ENCODE peak calls at places on chromosomes 2 and 18, in four cellular contexts. One of them, this sample, is unnamed.

GRCh38 chr2:235493402-235493774 is 455 bp upstream of the AGAP1 start:
- DNase-seq in K562: no peak
- DNase-seq in GM12878: no peak
- DNase-seq in HepG2: no peak
- DNase-seq in this sample: peak; percentile 43

GRCh38 chr2:53242090-53242489 is 525.5 kb upstream of the CHAC2 start:
- DNase-seq in GM12878: no peak
- DNase-seq in K562: no peak
- DNase-seq in HepG2: no peak
- DNase-seq in this sample: no peak

GRCh38 chr2:174952607-174953006 is 52.6 kb downstream of the CHN1 start:
- DNase-seq in GM12878: no peak
- DNase-seq in HepG2: no peak
- DNase-seq in K562: no peak
- DNase-seq in this sample: no peak

GRCh38 chr2:230902180-230902899 is 22.7 kb downstream of the GPR55 start:
- DNase-seq in GM12878: no peak
- DNase-seq in K562: peak; percentile 60
- DNase-seq in HepG2: peak; percentile 56
- DNase-seq in this sample: peak; percentile 75

GRCh38 chr2:160912276-160912675 is 248.0 kb upstream of the TANK start:
- DNase-seq in HepG2: no peak
- DNase-seq in GM12878: no peak
- DNase-seq in K562: no peak
- DNase-seq in this sample: no peak

GRCh38 chr2:233814063-233814435 is 35.9 kb downstream of the MROH2A start:
- DNase-seq in K562: peak; percentile 53
- DNase-seq in HepG2: no peak
- DNase-seq in GM12878: no peak
- DNase-seq in this sample: peak; percentile 52

GRCh38 chr18:62131305-62131909 is 55.4 kb downstream of the PIGN start:
- DNase-seq in HepG2: peak; percentile 55
- DNase-seq in GM12878: peak; percentile 7
- DNase-seq in K562: peak; percentile 43
- DNase-seq in this sample: peak; percentile 20

GRCh38 chr2:101302016-101302415 is 6.5 kb downstream of the RNF149 start:
- DNase-seq in K562: no peak
- DNase-seq in HepG2: no peak
- DNase-seq in GM12878: no peak
- DNase-seq in this sample: no peak

GRCh38 chr18:45783097-45784075 is 42.1 kb upstream of the SIGLEC15 start:
- DNase-seq in HepG2: no peak
- DNase-seq in K562: no peak
- DNase-seq in GM12878: no peak
- DNase-seq in this sample: no peak

GRCh38 chr2:80053522-80054338 is 250.8 kb downstream of the LRRTM1 start:
- DNase-seq in GM12878: no peak
- DNase-seq in K562: no peak
- DNase-seq in HepG2: no peak
- DNase-seq in this sample: no peak

GRCh38 chr2:48715042-48715899 is 40.3 kb downstream of the LHCGR start:
- DNase-seq in HepG2: no peak
- DNase-seq in GM12878: no peak
- DNase-seq in K562: no peak
- DNase-seq in this sample: no peak

GRCh38 chr2:100416939-100417744 is at the start of gene CHST10:
- DNase-seq in K562: peak; percentile 89
- DNase-seq in HepG2: peak; percentile 42
- DNase-seq in GM12878: no peak
- DNase-seq in this sample: peak; percentile 63

GRCh38 chr2:185221-185620 is 78.6 kb downstream of the SH3YL1 start:
- DNase-seq in K562: no peak
- DNase-seq in GM12878: no peak
- DNase-seq in HepG2: no peak
- DNase-seq in this sample: no peak

GRCh38 chr2:241308267-241308666 is 7.2 kb downstream of the HDLBP start:
- DNase-seq in K562: no peak
- DNase-seq in GM12878: no peak
- DNase-seq in HepG2: no peak
- DNase-seq in this sample: no peak

GRCh38 chr2:56127013-56127772 is 56.6 kb upstream of the CCDC85A start:
- DNase-seq in GM12878: no peak
- DNase-seq in HepG2: no peak
- DNase-seq in K562: no peak
- DNase-seq in this sample: no peak

GRCh38 chr2:27243391-27244130 is 19.3 kb downstream of the SLC30A3 start:
- DNase-seq in HepG2: no peak
- DNase-seq in K562: no peak
- DNase-seq in GM12878: no peak
- DNase-seq in this sample: no peak

DNA sequence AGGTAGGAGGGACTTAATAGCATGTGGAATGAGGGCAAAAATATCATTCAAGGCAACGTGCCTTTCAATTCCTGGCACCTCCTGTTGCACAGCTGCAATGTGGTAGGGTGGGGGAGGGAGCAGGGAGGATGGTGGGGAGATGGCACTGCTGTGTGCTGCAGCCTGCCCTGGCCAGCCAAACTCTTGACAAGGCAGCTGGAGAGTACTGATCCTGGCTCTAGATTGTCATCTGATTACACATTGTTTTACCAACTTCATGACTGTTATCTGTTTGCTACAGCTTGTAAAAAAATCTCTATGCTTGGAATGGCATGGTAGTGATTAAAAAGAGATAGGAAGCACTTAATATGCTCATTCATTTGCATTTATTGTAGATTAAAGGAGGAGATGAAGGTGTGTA is 47.7 kb downstream of the PLCL1 start:
- DNase-seq in GM12878: no peak
- DNase-seq in K562: no peak
- DNase-seq in HepG2: no peak
- DNase-seq in this sample: no peak
- TF ChIP-seq HDAC2 in GM12878: no peak
- TF ChIP-seq HDAC2 in K562: no peak
- TF ChIP-seq HDAC2 in HepG2: no peak
- TF ChIP-seq HDAC2 in this sample: no peak

DNA sequence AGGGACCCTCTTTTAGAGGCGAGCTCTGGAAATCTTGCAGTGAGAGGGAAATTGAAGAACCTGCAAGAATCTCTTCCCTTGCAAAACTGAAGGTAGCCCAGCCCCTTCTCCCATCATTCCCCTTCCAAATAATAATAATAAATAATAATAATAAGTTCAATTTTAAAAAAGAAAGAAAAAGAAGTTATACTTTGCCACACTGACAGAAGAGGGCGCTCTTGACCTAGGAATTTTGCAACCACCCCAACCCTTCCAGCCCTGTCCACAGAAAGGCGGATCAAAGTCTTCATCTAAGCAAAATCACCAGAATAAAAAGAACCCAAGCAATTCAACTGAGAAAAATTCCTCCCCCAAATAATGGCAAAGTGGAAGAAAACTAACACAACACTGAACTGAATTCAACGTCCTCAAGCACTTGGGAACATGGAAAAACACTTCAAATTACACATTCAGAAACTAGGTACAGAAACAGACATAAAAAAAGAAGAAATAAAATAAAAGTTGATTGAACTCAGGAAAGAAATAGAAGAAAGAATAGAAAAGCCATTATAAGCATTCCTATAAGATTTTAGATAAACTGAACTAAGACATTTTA is 98.9 kb upstream of the GLS start:
- DNase-seq in HepG2: peak; percentile 65
- DNase-seq in GM12878: peak; percentile 12
- DNase-seq in K562: peak; percentile 57
- DNase-seq in this sample: peak; percentile 65
- TF ChIP-seq CHD4 in HepG2: no peak
- TF ChIP-seq CHD4 in GM12878: no peak
- TF ChIP-seq CHD4 in K562: no peak
- TF ChIP-seq CHD4 in this sample: no peak

GRCh38 chr2:88549616-88550292 is 77.5 kb downstream of the EIF2AK3 start:
- DNase-seq in K562: no peak
- DNase-seq in GM12878: no peak
- DNase-seq in HepG2: no peak
- DNase-seq in this sample: no peak
- TF ChIP-seq HDAC2 in K562: no peak
- TF ChIP-seq HDAC2 in GM12878: no peak
- TF ChIP-seq HDAC2 in HepG2: no peak
- TF ChIP-seq HDAC2 in this sample: no peak

DNA sequence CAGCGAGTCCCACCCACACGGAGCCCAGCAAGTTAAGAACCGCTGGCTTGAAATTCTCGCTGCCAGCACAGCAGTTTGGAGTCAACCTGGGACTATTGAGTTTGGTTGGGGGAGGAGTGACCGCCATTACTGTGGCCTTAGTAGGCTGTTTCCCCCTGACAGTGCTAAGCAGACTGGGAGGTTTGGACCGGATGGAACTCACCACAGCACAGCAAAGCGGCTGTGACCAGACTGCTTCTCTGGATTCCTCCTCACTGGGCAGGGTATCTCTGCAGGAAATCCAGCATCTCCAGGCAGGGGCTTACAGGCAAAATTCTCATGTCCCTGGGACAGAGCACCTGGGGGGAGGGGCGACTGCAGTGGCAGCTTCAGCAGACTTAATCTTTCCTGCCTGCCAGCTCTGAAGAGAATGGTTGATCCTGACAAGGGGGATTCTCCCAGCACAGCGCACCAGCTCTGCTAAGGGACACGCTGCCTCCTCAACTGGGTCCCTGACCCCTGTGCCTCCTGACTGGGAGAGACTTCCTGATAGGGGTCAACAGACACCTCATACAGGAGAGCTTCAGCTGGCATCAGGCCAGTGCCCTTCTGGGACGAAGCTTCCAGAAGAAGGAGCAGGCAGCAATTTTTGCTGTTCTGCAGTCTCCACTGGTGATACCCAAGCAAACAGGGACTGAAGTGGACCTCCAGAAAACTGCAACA is 425.4 kb downstream of the NYAP2 start:
- DNase-seq in HepG2: no peak
- DNase-seq in GM12878: no peak
- DNase-seq in K562: no peak
- DNase-seq in this sample: no peak
- TF ChIP-seq CHD4 in HepG2: no peak
- TF ChIP-seq CHD4 in GM12878: no peak
- TF ChIP-seq CHD4 in K562: no peak
- TF ChIP-seq CHD4 in this sample: no peak

GRCh38 chr2:40403233-40403841 is 48.6 kb downstream of the SLC8A1 start:
- DNase-seq in K562: no peak
- DNase-seq in GM12878: no peak
- DNase-seq in HepG2: no peak
- DNase-seq in this sample: no peak
- TF ChIP-seq HDAC2 in K562: no peak
- TF ChIP-seq HDAC2 in GM12878: no peak
- TF ChIP-seq HDAC2 in HepG2: no peak
- TF ChIP-seq HDAC2 in this sample: no peak